ENCODE peak calls at places on chromosomes 4 and X, in seven cellular contexts. P is ascending aorta, K is lung, X is upper lobe of right lung, E is fibroblast of lung, N is cardiac muscle cell, F is right lobe of liver. U is an unnamed sample.

GRCh38 chr4:7938513-7939376 is 916 bp downstream of the AFAP1 start:
- DNase-seq in E (no peak), F (no peak), K (no peak), X (no peak), P (no peak), N (peak; percentile 58), U (no peak)

GRCh38 chr4:171353535-171353934 is 459.7 kb upstream of the GALNTL6 start:
- DNase-seq in P (no peak), N (no peak), E (no peak), K (no peak), F (no peak), X (no peak), U (no peak)

GRCh38 chr4:8295471-8295870 is 25.9 kb downstream of the HTRA3 start:
- DNase-seq in F (no peak), P (no peak), E (no peak), N (no peak), X (peak; percentile 46), K (no peak), U (no peak)

GRCh38 chrX:5876984-5877655 is 351.5 kb downstream of the NLGN4X start:
- DNase-seq in X (no peak), K (peak; percentile 32), F (no peak), N (no peak), P (no peak), E (peak; percentile 4), U (no peak)

GRCh38 chrX:30521440-30522182 is 56.0 kb downstream of the TASL start:
- DNase-seq in E (peak; percentile 44), F (no peak), X (no peak), K (no peak), N (peak; percentile 49), P (no peak), U (no peak)

GRCh38 chr4:6873792-6874461 is 35.7 kb upstream of the TBC1D14 start:
- DNase-seq in N (peak; percentile 76), E (peak; percentile 35), P (no peak), F (peak; percentile 72), X (peak; percentile 87), K (peak; percentile 72), U (no peak)

GRCh38 chr4:72983706-72984105 is 85.8 kb downstream of the COX18 start:
- DNase-seq in E (no peak), X (no peak), P (no peak), K (no peak), F (no peak), N (no peak), U (no peak)

GRCh38 chr4:97504713-97505112 is 638.6 kb downstream of the STPG2 start:
- DNase-seq in P (no peak), X (no peak), N (no peak), E (no peak), F (no peak), K (no peak), U (no peak)

GRCh38 chr4:76611164-76611563 is 176.1 kb downstream of the SHROOM3 start:
- DNase-seq in P (no peak), K (no peak), N (peak; percentile 75), F (no peak), E (peak; percentile 91), X (no peak), U (no peak)

GRCh38 chr4:125735107-125735506 is 420.4 kb downstream of the FAT4 start:
- DNase-seq in E (peak; percentile 96), F (no peak), P (no peak), X (no peak), K (peak; percentile 59), N (peak; percentile 97), U (peak; percentile 82)

GRCh38 chr4:48653217-48654014 is 126.7 kb downstream of the FRYL start:
- DNase-seq in F (no peak), P (no peak), N (peak; percentile 84), X (no peak), K (no peak), E (peak; percentile 85), U (no peak)

GRCh38 chr4:17283832-17284231 is 228.1 kb downstream of the QDPR start:
- DNase-seq in N (no peak), F (no peak), X (no peak), E (no peak), K (no peak), P (no peak), U (no peak)

GRCh38 chr4:122765702-122766352 is 33.3 kb downstream of the BBS12 start:
- DNase-seq in F (peak; percentile 45), N (peak; percentile 82), K (no peak), P (no peak), X (no peak), E (peak; percentile 91), U (peak; percentile 71)

GRCh38 chr4:153661215-153661822 is 22.8 kb upstream of the TLR2 start:
- DNase-seq in E (no peak), N (peak; percentile 75), F (no peak), P (no peak), X (no peak), K (no peak), U (no peak)

GRCh38 chr4:135497563-135498152 is 1296.1 kb upstream of the PABPC4L start:
- DNase-seq in E (no peak), N (no peak), X (no peak), P (no peak), K (no peak), F (no peak), U (no peak)

GRCh38 chr4:141109983-141110382 is 23.3 kb downstream of the RNF150 start:
- DNase-seq in X (no peak), N (no peak), F (no peak), K (no peak), E (no peak), P (no peak), U (no peak)

GRCh38 chrX:13470680-13470967 is 98.8 kb upstream of the EGFL6 start:
- DNase-seq in X (no peak), E (no peak), P (no peak), K (no peak), F (no peak), N (no peak), U (no peak)

GRCh38 chr4:104446431-104446925 is 48.2 kb downstream of the CXXC4 start:
- DNase-seq in E (no peak), F (no peak), X (no peak), N (no peak), P (no peak), K (no peak), U (no peak)

GRCh38 chrX:20913760-20914159 is 460.5 kb upstream of the CNKSR2 start:
- DNase-seq in N (no peak), K (no peak), F (no peak), P (no peak), X (no peak), E (no peak), U (no peak)

GRCh38 chrX:46665232-46666162 is 91.9 kb downstream of the CHST7 start:
- DNase-seq in F (no peak), P (no peak), E (no peak), N (no peak), K (no peak), X (no peak), U (no peak)

GRCh38 chrX:54064564-54064963 is 20.3 kb upstream of the PHF8 start:
- DNase-seq in K (no peak), X (no peak), E (no peak), N (no peak), P (no peak), F (no peak), U (no peak)

GRCh38 chr4:16125571-16126445 is 42.0 kb upstream of the PROM1 start:
- DNase-seq in P (no peak), X (no peak), N (no peak), E (no peak), K (no peak), F (no peak), U (peak; percentile 10)

GRCh38 chr4:68655764-68656444 is 14.5 kb downstream of the UGT2B15 start:
- DNase-seq in F (peak; percentile 54), P (no peak), K (no peak), X (no peak), N (no peak), E (no peak), U (peak; percentile 38)

GRCh38 chr4:102612824-102613366 is 111.7 kb downstream of the NFKB1 start:
- DNase-seq in F (no peak), N (no peak), E (no peak), P (no peak), X (no peak), K (no peak), U (no peak)

GRCh38 chr4:27692868-27693634 is 832.4 kb downstream of the STIM2 start:
- DNase-seq in X (no peak), E (no peak), K (no peak), N (no peak), F (no peak), P (no peak), U (no peak)

GRCh38 chr4:27692098-27692679 is 831.5 kb downstream of the STIM2 start:
- DNase-seq in X (no peak), P (no peak), K (no peak), E (peak; percentile 8), N (peak; percentile 35), F (no peak), U (no peak)
- TF ChIP-seq CTCF in X (peak; percentile 49), P (no peak), K (no peak), E (peak; percentile 58), N (peak; percentile 48), F (peak; percentile 67), U (peak; percentile 54)

GRCh38 chrX:132218100-132218807 is 993 bp downstream of the RAP2C start:
- DNase-seq in P (peak; percentile 27), F (peak; percentile 87), X (peak; percentile 90), N (peak; percentile 86), K (peak; percentile 80), E (peak; percentile 82), U (peak; percentile 37)

GRCh38 chrX:132216806-132217202 is 2.4 kb downstream of the RAP2C start:
- DNase-seq in N (peak; percentile 38), F (no peak), P (no peak), E (peak; percentile 47), X (no peak), K (no peak), U (no peak)

GRCh38 chrX:132214518-132214917 is 4.7 kb downstream of the RAP2C start:
- DNase-seq in P (no peak), F (no peak), N (peak; percentile 2), X (no peak), E (no peak), K (no peak), U (no peak)

GRCh38 chrX:132217203-132218073 is 1.8 kb downstream of the RAP2C start:
- DNase-seq in K (peak; percentile 71), P (peak; percentile 16), E (peak; percentile 81), N (peak; percentile 87), F (peak; percentile 69), X (peak; percentile 85), U (peak; percentile 12)

GRCh38 chrX:132216283-132216682 is 3.0 kb downstream of the RAP2C start:
- DNase-seq in E (peak; percentile 6), X (peak; percentile 53), P (no peak), N (peak; percentile 3), K (no peak), F (no peak), U (no peak)
- H3K4me3 ChIP-seq in E (peak overlapping the region; percentile 92), X (peak overlapping the region; percentile 69), P (peak overlapping the region; percentile 69), N (peak overlapping the region; percentile 92), K (no peak overlapping the region), F (peak overlapping the region; percentile 71), U (peak overlapping the region; percentile 69)

GRCh38 chrX:63434206-63434605 is 83.1 kb upstream of the SPIN4 start:
- DNase-seq in P (no peak), K (no peak), F (no peak), N (no peak), E (no peak), X (no peak), U (no peak)
- H3K36me3 ChIP-seq in P (peaks cover 17% of the 10 kb centered on the region), K (no peaks in the 10 kb centered on the region), F (no peaks in the 10 kb centered on the region), N (no peaks in the 10 kb centered on the region), E (no peaks in the 10 kb centered on the region), X (no peaks in the 10 kb centered on the region), U (no peaks in the 10 kb centered on the region)

DNA sequence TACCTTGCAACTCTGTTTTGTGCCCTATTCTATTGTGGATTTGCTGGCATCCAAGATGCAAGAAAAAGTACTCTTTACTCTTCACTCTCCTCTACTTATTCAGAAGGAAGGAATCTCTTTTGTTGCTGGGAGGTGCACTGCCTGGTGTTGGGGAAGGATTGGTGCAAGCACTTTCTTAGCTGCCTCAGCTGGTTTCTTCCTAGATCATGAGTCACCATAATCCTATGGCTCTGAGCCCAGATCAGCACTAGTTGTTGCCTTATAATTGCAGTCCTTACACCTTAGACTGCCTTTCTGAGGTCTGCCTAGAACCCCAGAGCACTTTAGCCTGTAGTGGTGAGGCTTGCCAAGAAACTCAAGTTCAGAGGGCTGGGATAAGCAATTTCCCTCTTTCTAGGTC is 37.0 kb upstream of the CT83 start:
- DNase-seq in F (no peak), E (no peak), N (peak; percentile 61), P (no peak), X (no peak), K (no peak), U (peak; percentile 1)
- TF ChIP-seq CTCF in F (no peak), E (no peak), N (no peak), P (no peak), X (no peak), K (no peak), U (no peak)

U was measured in kidney epithelial cell.